ENCODE peak calls at places on chromosome 5, in six cellular contexts. B, Y, I, V, Z and F are unnamed samples.
A peak's percentile ranks its signal among the peaks of the same experiment; 100 is the strongest.

GRCh38 chr5:127030259-127031146 is at the start of gene MARCHF3:
- DNase-seq in Z (peak; percentile 93), I (peak; percentile 90), V (peak; percentile 97), Y (peak; percentile 93), B (peak; percentile 87), F (peak; percentile 94)

GRCh38 chr5:89004379-89004778 is 121.4 kb upstream of the MEF2C start:
- DNase-seq in Y (no peak), I (no peak), Z (no peak), B (no peak), V (no peak), F (no peak)

GRCh38 chr5:13601152-13601551 is 343.3 kb downstream of the DNAH5 start:
- DNase-seq in I (no peak), Z (no peak), V (no peak), B (no peak), Y (no peak), F (no peak)

GRCh38 chr5:944992-945685 is 52.5 kb downstream of the TRIP13 start:
- DNase-seq in Z (no peak), Y (no peak), I (no peak), V (no peak), B (no peak), F (peak; percentile 12)

GRCh38 chr5:141866111-141866510 is 12.1 kb downstream of the PCDH1 start:
- DNase-seq in Y (no peak), V (no peak), B (peak; percentile 87), I (no peak), Z (no peak), F (no peak)

GRCh38 chr5:83368835-83369234 is 102.7 kb upstream of the VCAN start:
- DNase-seq in V (no peak), B (no peak), Z (no peak), Y (no peak), I (no peak), F (peak; percentile 95)

GRCh38 chr5:33170414-33170813 is 270.4 kb upstream of the TARS1 start:
- DNase-seq in Z (no peak), Y (no peak), V (no peak), B (no peak), I (no peak), F (no peak)

GRCh38 chr5:150352531-150353394 is 4.7 kb upstream of the TCOF1 start:
- DNase-seq in I (no peak), B (no peak), V (no peak), Y (no peak), Z (no peak), F (no peak)

GRCh38 chr5:91058575-91058974 is 324.5 kb downstream of the ARRDC3 start:
- DNase-seq in V (no peak), Z (no peak), I (no peak), Y (no peak), B (no peak), F (no peak)

GRCh38 chr5:157740211-157740610 is 3.3 kb upstream of the LSM11 start:
- DNase-seq in V (peak; percentile 46), B (no peak), I (no peak), Z (no peak), Y (peak; percentile 52), F (no peak)

GRCh38 chr5:38104497-38105230 is 153.7 kb upstream of the EGFLAM start:
- DNase-seq in Z (no peak), B (no peak), I (no peak), V (no peak), Y (no peak), F (no peak)

GRCh38 chr5:15933481-15934207 is 245.9 kb downstream of the MARCHF11 start:
- DNase-seq in I (no peak), Y (no peak), V (no peak), B (no peak), Z (no peak), F (no peak)